ENCODE peak calls at places on chromosomes 11 and 22, in four cellular contexts. A is sigmoid colon, D is osteoblast, Q is neural progenitor cell. E is an unnamed sample.

GRCh38 chr11:134786636-134787035 is 374.6 kb upstream of the B3GAT1 start:
- DNase-seq in A (no peak), D (no peak), Q (no peak), E (no peak)

GRCh38 chr22:25092119-25092518 is 107.5 kb upstream of the CRYBB3 start:
- DNase-seq in A (no peak), D (no peak), Q (no peak), E (no peak)

GRCh38 chr22:20803696-20804324 is 29.9 kb downstream of the SERPIND1 start:
- DNase-seq in D (peak; percentile 79), Q (peak; percentile 67), A (no peak), E (peak; percentile 18)

GRCh38 chr22:29907753-29908515 is 25.0 kb downstream of the MTMR3 start:
- DNase-seq in D (peak; percentile 52), Q (no peak), A (peak; percentile 73), E (peak; percentile 98)

GRCh38 chr11:76698321-76699043 is 27.9 kb upstream of the LRRC32 start:
- DNase-seq in D (peak; percentile 87), Q (peak; percentile 61), A (no peak), E (no peak)

GRCh38 chr11:126573325-126574076 is 218.0 kb downstream of the ST3GAL4 start:
- DNase-seq in D (peak; percentile 38), A (no peak), Q (no peak), E (no peak)

GRCh38 chr11:93131709-93132108 is 66.1 kb downstream of the SLC36A4 start:
- DNase-seq in A (no peak), D (no peak), Q (peak; percentile 57), E (no peak)

GRCh38 chr22:38481162-38481870 is 13.4 kb downstream of the KDELR3 start:
- DNase-seq in Q (no peak), A (no peak), D (no peak), E (no peak)

GRCh38 chr11:118304809-118305248 is 299 bp downstream of the CD3E start:
- DNase-seq in D (no peak), Q (no peak), A (no peak), E (no peak)

GRCh38 chr22:27220349-27220748 is 563.0 kb downstream of the MIAT start:
- DNase-seq in D (peak; percentile 68), Q (no peak), A (peak; percentile 78), E (peak; percentile 76)

GRCh38 chr11:10038916-10039315 is 255.1 kb downstream of the SBF2 start:
- DNase-seq in A (no peak), Q (no peak), D (no peak), E (no peak)

GRCh38 chr11:92322225-92322624 is 97.6 kb downstream of the FAT3 start:
- DNase-seq in A (no peak), D (no peak), Q (no peak), E (peak; percentile 32)

GRCh38 chr11:65646288-65646734 is 8.4 kb downstream of the SIPA1 start:
- DNase-seq in A (no peak), Q (no peak), D (peak; percentile 74), E (no peak)

GRCh38 chr11:2862950-2863618 is 22.5 kb downstream of the CDKN1C start:
- DNase-seq in D (no peak), Q (peak; percentile 70), A (no peak), E (no peak)

GRCh38 chr11:68398870-68399865 is 61.4 kb upstream of the PPP6R3 start:
- DNase-seq in A (peak; percentile 96), D (peak; percentile 67), Q (no peak), E (no peak)

GRCh38 chr11:70466596-70466995 is 68.3 kb downstream of the CTTN start:
- DNase-seq in Q (no peak), A (no peak), D (no peak), E (no peak)

GRCh38 chr22:30176431-30176830 is 70.1 kb downstream of the LIF start:
- DNase-seq in A (no peak), D (no peak), Q (no peak), E (peak; percentile 74)

GRCh38 chr11:120985718-120986569 is 38.0 kb upstream of the TBCEL start:
- DNase-seq in Q (peak; percentile 85), D (peak; percentile 91), A (peak; percentile 69), E (peak; percentile 24)

GRCh38 chr22:30305519-30305905 is 16.2 kb upstream of the CASTOR1 start:
- DNase-seq in D (no peak), Q (no peak), A (peak; percentile 87), E (no peak)

GRCh38 chr11:129190087-129190486 is 2.0 kb downstream of the ARHGAP32 start:
- DNase-seq in D (no peak), A (no peak), Q (no peak), E (peak; percentile 69)

GRCh38 chr22:50530280-50530856 is 556 bp upstream of the TYMP start:
- DNase-seq in A (peak; percentile 93), Q (peak; percentile 52), D (peak; percentile 94), E (peak; percentile 52)

GRCh38 chr11:10866893-10867331 is 9.1 kb upstream of the ZBED5 start:
- DNase-seq in D (peak; percentile 73), Q (no peak), A (no peak), E (peak; percentile 40)

GRCh38 chr22:47053865-47054185 is 291.4 kb downstream of the TBC1D22A start:
- DNase-seq in A (no peak), D (peak; percentile 95), Q (no peak), E (no peak)

GRCh38 chr11:17892409-17892808 is 120.4 kb downstream of the SERGEF start:
- DNase-seq in Q (no peak), A (no peak), D (no peak), E (no peak)

GRCh38 chr11:17887779-17888178 is 125.1 kb downstream of the SERGEF start:
- DNase-seq in Q (peak; percentile 63), A (no peak), D (no peak), E (no peak)

GRCh38 chr11:17894929-17895658 is 117.8 kb downstream of the SERGEF start:
- DNase-seq in D (no peak), Q (no peak), A (no peak), E (no peak)

DNA sequence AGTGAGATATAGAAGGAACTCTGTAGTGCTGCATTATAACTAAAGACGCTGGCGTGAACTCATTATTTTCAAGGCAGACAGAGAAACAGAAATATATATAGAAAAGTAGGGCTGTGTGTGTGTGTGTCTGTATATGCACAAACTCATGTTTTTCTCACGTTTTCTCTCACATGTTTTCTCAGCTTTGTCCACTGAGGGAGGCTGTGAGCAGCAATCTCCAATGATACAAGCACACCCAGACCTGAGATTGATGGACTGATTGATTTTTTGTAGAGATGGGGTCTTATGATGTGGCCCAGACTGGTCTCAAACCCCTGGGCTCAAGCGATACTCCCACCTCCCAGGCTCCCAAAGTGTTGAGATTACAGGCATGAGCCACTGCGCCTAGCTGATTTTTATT is 122.5 kb downstream of the SERGEF start:
- DNase-seq in Q (no peak), D (no peak), A (no peak), E (no peak)
- TF ChIP-seq CTCF in Q (peak; percentile 23), D (peak; percentile 35), A (no peak), E (no peak)

DNA sequence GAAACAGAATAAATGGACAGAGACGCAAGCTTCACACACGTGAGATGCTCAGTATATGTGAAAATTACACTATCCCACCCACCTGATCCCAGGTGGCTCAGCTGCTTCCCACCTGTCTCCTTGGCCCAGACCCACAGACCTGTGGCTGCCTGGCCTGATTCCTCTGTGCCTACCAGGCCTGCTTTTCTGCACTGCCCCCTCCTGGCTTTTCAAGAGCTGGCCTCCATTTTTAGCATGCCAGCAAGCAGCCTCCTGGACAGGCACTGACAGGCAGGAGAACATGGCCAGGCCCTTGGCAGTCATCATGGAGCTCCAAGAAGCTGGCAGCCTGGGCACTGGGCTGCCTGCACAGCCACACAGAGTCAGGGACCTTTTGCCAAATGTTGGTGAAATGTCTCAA is 79.5 kb upstream of the HMGXB4 start:
- DNase-seq in A (no peak), Q (peak; percentile 12), D (no peak), E (no peak)
- TF ChIP-seq CTCF in A (no peak), Q (peak; percentile 40), D (no peak), E (no peak)

GRCh38 chr22:35155403-35156025 is 89.6 kb downstream of the ISX start:
- DNase-seq in D (no peak), Q (peak; percentile 22), A (no peak), E (no peak)
- TF ChIP-seq CTCF in D (no peak), Q (no peak), A (no peak), E (no peak)

GRCh38 chr11:59614277-59615131 is 1.1 kb downstream of the OSBP start:
- DNase-seq in A (no peak), Q (no peak), D (peak; percentile 67), E (peak; percentile 11)

GRCh38 chr11:59617876-59618275 is 2.3 kb upstream of the OSBP start:
- DNase-seq in D (no peak), A (no peak), Q (no peak), E (no peak)

GRCh38 chr11:59615637-59616395 is at the start of gene OSBP:
- DNase-seq in Q (peak; percentile 98), D (peak; percentile 100), A (peak; percentile 100), E (peak; percentile 100)

GRCh38 chr11:59616396-59616982 is 915 bp upstream of the OSBP start:
- DNase-seq in D (no peak), Q (peak; percentile 97), A (no peak), E (no peak)

DNA sequence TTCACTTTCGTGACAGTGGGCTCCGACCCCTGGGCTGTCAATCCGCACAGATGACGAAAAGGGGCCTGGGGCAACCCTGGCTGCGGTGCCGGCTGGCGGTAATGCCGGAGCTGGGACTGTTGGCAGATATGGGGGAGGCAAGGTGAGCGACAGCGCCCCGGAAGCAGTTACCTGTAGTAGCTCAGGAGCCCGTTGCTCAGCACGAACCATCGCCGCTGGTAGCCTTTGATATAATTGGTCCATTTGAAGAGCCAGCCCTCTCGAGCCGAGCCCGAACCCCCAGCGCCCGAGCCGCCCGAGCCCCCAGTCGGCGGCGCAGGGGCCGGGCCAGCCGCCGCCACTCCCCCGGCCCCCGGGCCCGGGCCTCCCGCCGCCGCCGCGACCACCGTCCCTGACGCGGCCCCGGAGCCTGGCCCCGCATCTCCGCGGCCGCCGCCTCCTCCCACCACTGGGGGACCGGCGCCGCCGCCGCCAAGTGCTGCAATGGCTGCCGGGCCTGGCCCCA is 390 bp downstream of the OSBP start:
- DNase-seq in Q (no peak), D (peak; percentile 69), A (peak; percentile 77), E (peak; percentile 54)
- TF ChIP-seq CTCF in Q (no peak), D (no peak), A (no peak), E (no peak)

DNA sequence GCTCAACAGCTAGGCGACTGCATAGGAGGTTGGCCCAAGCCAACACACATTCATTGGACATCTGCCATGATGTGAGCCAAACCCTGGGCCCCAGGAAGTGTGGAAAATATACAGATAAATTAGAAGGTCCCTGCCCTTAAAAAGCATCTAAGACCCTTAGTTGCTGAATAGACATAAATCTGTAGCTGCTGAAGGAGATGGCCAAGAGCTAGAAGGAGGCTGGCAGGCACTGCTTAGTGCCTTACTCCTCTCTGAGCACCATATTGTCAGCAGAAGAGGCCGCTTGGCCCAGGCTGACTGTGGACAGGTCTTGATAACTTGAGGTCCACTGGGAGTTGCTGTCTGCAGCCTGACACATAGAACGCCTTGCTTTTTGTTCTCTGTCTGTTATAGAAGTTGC is 53.2 kb upstream of the CD44 start:
- DNase-seq in Q (no peak), D (no peak), A (no peak), E (no peak)
- TF ChIP-seq CTCF in Q (no peak), D (no peak), A (no peak), E (no peak)

DNA sequence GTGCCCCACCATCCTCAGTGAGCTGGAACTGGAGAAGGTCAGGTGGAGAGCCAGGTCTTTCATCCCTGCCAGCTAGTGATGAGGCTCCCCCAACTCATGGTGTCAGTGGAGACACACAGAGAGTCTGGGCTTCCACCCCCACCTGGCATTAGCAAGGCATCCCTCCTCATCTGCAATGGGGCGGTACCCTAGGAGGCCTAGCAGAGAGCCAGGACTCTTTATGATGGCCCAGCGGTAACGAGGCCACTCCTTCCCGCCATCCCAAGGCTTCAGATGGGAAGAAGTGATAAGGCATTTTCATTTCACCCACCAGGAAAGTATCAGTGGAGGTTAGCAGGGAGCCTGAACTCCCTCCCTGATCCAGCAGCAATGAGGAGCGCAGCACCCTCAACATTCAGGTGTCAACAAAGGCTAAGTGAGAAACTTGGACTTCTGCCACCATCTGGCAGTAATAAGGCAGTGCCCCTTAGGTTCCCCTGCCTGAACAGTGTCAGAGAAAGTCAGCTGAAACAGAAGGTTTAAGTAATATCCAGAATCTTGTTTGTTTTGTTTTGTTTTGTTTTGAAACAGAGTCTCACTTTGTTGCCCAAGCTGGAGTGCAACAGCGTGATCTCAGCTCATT is 40.5 kb upstream of the FBLN1 start:
- DNase-seq in A (no peak), Q (no peak), D (no peak), E (no peak)
- TF ChIP-seq CTCF in A (no peak), Q (peak; percentile 41), D (no peak), E (no peak)